ENCODE peak calls at places on chromosomes 2 and 18, in six cellular contexts. One of them, this sample, is unnamed. For H3K4me1, the result is how much of the 10 kb centered on the place peaks cover.

GRCh38 chr2:86703704-86704370 is 16.3 kb upstream of the RMND5A start:
- ATAC-seq in right lobe of liver: no peak
- ATAC-seq in HCT116: peak
- ATAC-seq in lower lobe of right lung: no peak
- ATAC-seq in lung: no peak
- ATAC-seq in heart left ventricle: peak
- ATAC-seq in this sample: no peak

GRCh38 chr2:36952748-36953197 is 13.6 kb downstream of the STRN start:
- ATAC-seq in right lobe of liver: no peak
- ATAC-seq in heart left ventricle: no peak
- ATAC-seq in HCT116: no peak
- ATAC-seq in lung: no peak
- ATAC-seq in lower lobe of right lung: peak
- ATAC-seq in this sample: no peak

GRCh38 chr2:81403508-81403907 is 1099.0 kb upstream of the LRRTM1 start:
- ATAC-seq in HCT116: no peak
- ATAC-seq in right lobe of liver: no peak
- ATAC-seq in lung: no peak
- ATAC-seq in lower lobe of right lung: no peak
- ATAC-seq in heart left ventricle: no peak
- ATAC-seq in this sample: no peak

GRCh38 chr18:45588284-45588683 is 27.0 kb upstream of the SLC14A2 start:
- ATAC-seq in right lobe of liver: no peak
- ATAC-seq in HCT116: no peak
- ATAC-seq in heart left ventricle: no peak
- ATAC-seq in lower lobe of right lung: no peak
- ATAC-seq in lung: no peak
- ATAC-seq in this sample: no peak

GRCh38 chr2:1864301-1864980 is 120.1 kb upstream of the PXDN start:
- ATAC-seq in lung: no peak
- ATAC-seq in right lobe of liver: no peak
- ATAC-seq in lower lobe of right lung: no peak
- ATAC-seq in heart left ventricle: no peak
- ATAC-seq in HCT116: no peak
- ATAC-seq in this sample: no peak

GRCh38 chr2:53498210-53498609 is 269.4 kb upstream of the CHAC2 start:
- ATAC-seq in heart left ventricle: peak
- ATAC-seq in lung: peak
- ATAC-seq in HCT116: no peak
- ATAC-seq in right lobe of liver: peak
- ATAC-seq in lower lobe of right lung: peak
- ATAC-seq in this sample: peak

GRCh38 chr2:63590621-63591408 is 2.1 kb downstream of the MDH1 start:
- ATAC-seq in heart left ventricle: peak
- ATAC-seq in right lobe of liver: peak
- ATAC-seq in lung: no peak
- ATAC-seq in HCT116: no peak
- ATAC-seq in lower lobe of right lung: no peak
- ATAC-seq in this sample: no peak

GRCh38 chr2:140589273-140589672 is 1541.5 kb downstream of the LRP1B start:
- ATAC-seq in HCT116: no peak
- ATAC-seq in lower lobe of right lung: no peak
- ATAC-seq in right lobe of liver: no peak
- ATAC-seq in heart left ventricle: no peak
- ATAC-seq in lung: no peak
- ATAC-seq in this sample: no peak

GRCh38 chr2:169026056-169026455 is 5.1 kb downstream of the ABCB11 start:
- ATAC-seq in HCT116: no peak
- ATAC-seq in heart left ventricle: no peak
- ATAC-seq in right lobe of liver: peak
- ATAC-seq in lung: no peak
- ATAC-seq in lower lobe of right lung: no peak
- ATAC-seq in this sample: no peak

GRCh38 chr2:119943058-119943457 is 69.8 kb upstream of the EPB41L5 start:
- ATAC-seq in HCT116: no peak
- ATAC-seq in right lobe of liver: peak
- ATAC-seq in lower lobe of right lung: no peak
- ATAC-seq in heart left ventricle: no peak
- ATAC-seq in lung: no peak
- ATAC-seq in this sample: no peak

GRCh38 chr2:8376603-8377423 is 305.0 kb upstream of the ID2 start:
- ATAC-seq in heart left ventricle: no peak
- ATAC-seq in lung: no peak
- ATAC-seq in lower lobe of right lung: no peak
- ATAC-seq in HCT116: no peak
- ATAC-seq in right lobe of liver: no peak
- ATAC-seq in this sample: no peak

GRCh38 chr2:123717616-123718279 is 307.3 kb upstream of the CNTNAP5 start:
- ATAC-seq in HCT116: no peak
- ATAC-seq in lower lobe of right lung: no peak
- ATAC-seq in heart left ventricle: no peak
- ATAC-seq in lung: no peak
- ATAC-seq in right lobe of liver: no peak
- ATAC-seq in this sample: no peak

GRCh38 chr2:179861027-179861776 is at the start of gene ZNF385B:
- ATAC-seq in lower lobe of right lung: peak
- ATAC-seq in HCT116: peak
- ATAC-seq in lung: peak
- ATAC-seq in heart left ventricle: no peak
- ATAC-seq in right lobe of liver: peak
- ATAC-seq in this sample: peak

GRCh38 chr2:228657807-228658402 is 476.4 kb upstream of the SPHKAP start:
- ATAC-seq in heart left ventricle: no peak
- ATAC-seq in HCT116: peak
- ATAC-seq in right lobe of liver: peak
- ATAC-seq in lung: no peak
- ATAC-seq in lower lobe of right lung: no peak
- ATAC-seq in this sample: no peak

GRCh38 chr2:127121341-127121740 is 14.4 kb upstream of the BIN1 start:
- ATAC-seq in heart left ventricle: no peak
- ATAC-seq in lung: no peak
- ATAC-seq in lower lobe of right lung: no peak
- ATAC-seq in right lobe of liver: no peak
- ATAC-seq in HCT116: no peak
- ATAC-seq in this sample: peak

GRCh38 chr2:207501797-207502196 is 28.0 kb upstream of the CREB1 start:
- ATAC-seq in lower lobe of right lung: no peak
- ATAC-seq in lung: no peak
- ATAC-seq in heart left ventricle: no peak
- ATAC-seq in right lobe of liver: peak
- ATAC-seq in HCT116: no peak
- ATAC-seq in this sample: no peak

GRCh38 chr2:161745866-161746614 is 121.8 kb downstream of the SLC4A10 start:
- ATAC-seq in heart left ventricle: no peak
- ATAC-seq in right lobe of liver: no peak
- ATAC-seq in lower lobe of right lung: peak
- ATAC-seq in lung: no peak
- ATAC-seq in HCT116: no peak
- ATAC-seq in this sample: no peak

GRCh38 chr2:46030330-46030729 is 266.9 kb upstream of the EPAS1 start:
- ATAC-seq in lower lobe of right lung: no peak
- ATAC-seq in heart left ventricle: no peak
- ATAC-seq in right lobe of liver: no peak
- ATAC-seq in lung: no peak
- ATAC-seq in HCT116: no peak
- ATAC-seq in this sample: no peak

GRCh38 chr18:9803698-9804516 is 81.9 kb upstream of the TXNDC2 start:
- ATAC-seq in HCT116: no peak
- ATAC-seq in lung: no peak
- ATAC-seq in lower lobe of right lung: peak
- ATAC-seq in right lobe of liver: peak
- ATAC-seq in heart left ventricle: peak
- ATAC-seq in this sample: peak

GRCh38 chr2:127068351-127068741 is 38.6 kb downstream of the BIN1 start:
- ATAC-seq in lower lobe of right lung: no peak
- ATAC-seq in heart left ventricle: no peak
- ATAC-seq in HCT116: no peak
- ATAC-seq in right lobe of liver: no peak
- ATAC-seq in lung: no peak
- ATAC-seq in this sample: no peak

GRCh38 chr2:36858551-36859365 is 107.6 kb downstream of the STRN start:
- ATAC-seq in right lobe of liver: peak
- ATAC-seq in heart left ventricle: no peak
- ATAC-seq in HCT116: no peak
- ATAC-seq in lower lobe of right lung: no peak
- ATAC-seq in lung: no peak
- ATAC-seq in this sample: no peak

GRCh38 chr18:72544092-72544886 is at the start of gene CBLN2:
- ATAC-seq in right lobe of liver: peak
- ATAC-seq in lower lobe of right lung: peak
- ATAC-seq in HCT116: no peak
- ATAC-seq in heart left ventricle: no peak
- ATAC-seq in lung: no peak
- ATAC-seq in this sample: no peak

GRCh38 chr18:72542993-72543361 is 1.2 kb downstream of the CBLN2 start:
- ATAC-seq in lung: no peak
- ATAC-seq in right lobe of liver: no peak
- ATAC-seq in heart left ventricle: no peak
- ATAC-seq in HCT116: no peak
- ATAC-seq in lower lobe of right lung: no peak
- ATAC-seq in this sample: no peak

GRCh38 chr18:72539861-72540260 is 4.3 kb downstream of the CBLN2 start:
- ATAC-seq in right lobe of liver: no peak
- ATAC-seq in lung: no peak
- ATAC-seq in lower lobe of right lung: no peak
- ATAC-seq in heart left ventricle: no peak
- ATAC-seq in HCT116: no peak
- ATAC-seq in this sample: no peak

GRCh38 chr18:72541871-72542690 is 2.1 kb downstream of the CBLN2 start:
- ATAC-seq in right lobe of liver: no peak
- ATAC-seq in lung: no peak
- ATAC-seq in heart left ventricle: no peak
- ATAC-seq in lower lobe of right lung: no peak
- ATAC-seq in HCT116: no peak
- ATAC-seq in this sample: no peak

GRCh38 chr18:72543362-72544055 is 633 bp downstream of the CBLN2 start:
- ATAC-seq in lower lobe of right lung: peak
- ATAC-seq in right lobe of liver: no peak
- ATAC-seq in heart left ventricle: no peak
- ATAC-seq in lung: peak
- ATAC-seq in HCT116: no peak
- ATAC-seq in this sample: no peak
- H3K4me3 ChIP-seq in lower lobe of right lung: peak
- H3K4me3 ChIP-seq in right lobe of liver: no peak
- H3K4me3 ChIP-seq in heart left ventricle: no peak
- H3K4me3 ChIP-seq in lung: no peak
- H3K4me3 ChIP-seq in HCT116: no peak
- H3K4me3 ChIP-seq in this sample: no peak

DNA sequence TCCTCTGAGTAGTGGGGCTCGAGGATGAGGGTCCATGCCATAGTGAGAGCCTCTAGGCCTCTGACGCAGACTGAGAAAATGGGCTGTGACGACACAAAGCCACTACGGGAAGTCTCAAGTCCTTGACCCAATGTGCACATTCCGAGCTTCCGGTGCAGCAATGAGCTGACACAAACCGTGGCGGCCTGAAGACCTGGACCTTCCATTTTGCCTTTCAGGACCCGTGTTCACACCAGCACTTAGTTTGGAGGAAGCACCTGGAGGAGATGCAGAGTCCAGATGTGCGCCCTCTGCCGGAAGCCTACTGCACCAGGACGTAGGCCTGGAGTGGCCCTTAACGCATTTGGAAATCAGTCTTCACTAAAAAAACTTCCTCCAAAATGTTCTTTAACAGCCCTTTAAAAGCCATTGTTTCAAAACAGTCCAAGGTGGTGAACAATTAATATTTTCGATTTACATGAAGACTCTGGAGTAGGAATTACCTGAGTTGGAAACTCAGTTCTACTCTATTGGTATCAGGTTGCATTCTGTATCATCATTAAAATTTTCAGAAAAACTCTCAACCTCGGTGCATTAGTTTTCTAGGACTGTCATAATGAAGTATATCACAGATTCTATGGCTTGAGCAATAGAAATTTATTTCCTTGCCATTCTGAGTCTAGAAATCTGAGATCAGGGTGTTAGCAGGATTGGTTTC is 33.9 kb downstream of the BMP10 start:
- ATAC-seq in right lobe of liver: peak
- ATAC-seq in lower lobe of right lung: peak
- ATAC-seq in HCT116: peak
- ATAC-seq in heart left ventricle: no peak
- ATAC-seq in lung: peak
- ATAC-seq in this sample: no peak
- TF ChIP-seq CTCF in right lobe of liver: peak
- TF ChIP-seq CTCF in lower lobe of right lung: peak
- TF ChIP-seq CTCF in HCT116: peak
- TF ChIP-seq CTCF in heart left ventricle: peak
- TF ChIP-seq CTCF in lung: peak
- TF ChIP-seq CTCF in this sample: peak

GRCh38 chr2:215698566-215698965 is 262.7 kb upstream of the FN1 start:
- ATAC-seq in HCT116: no peak
- ATAC-seq in lung: no peak
- ATAC-seq in right lobe of liver: no peak
- ATAC-seq in heart left ventricle: no peak
- ATAC-seq in lower lobe of right lung: peak
- ATAC-seq in this sample: no peak
- H3K4me1 ChIP-seq in HCT116: under half
- H3K4me1 ChIP-seq in lung: under half
- H3K4me1 ChIP-seq in right lobe of liver: under half
- H3K4me1 ChIP-seq in heart left ventricle: under half
- H3K4me1 ChIP-seq in lower lobe of right lung: under half
- H3K4me1 ChIP-seq in this sample: under half

GRCh38 chr2:149037851-149038250 is 648 bp upstream of the LYPD6B start:
- ATAC-seq in HCT116: peak
- ATAC-seq in lower lobe of right lung: peak
- ATAC-seq in heart left ventricle: no peak
- ATAC-seq in lung: no peak
- ATAC-seq in right lobe of liver: no peak
- ATAC-seq in this sample: no peak

GRCh38 chr2:149041482-149041881 is 3.0 kb downstream of the LYPD6B start:
- ATAC-seq in lower lobe of right lung: no peak
- ATAC-seq in lung: no peak
- ATAC-seq in heart left ventricle: no peak
- ATAC-seq in HCT116: no peak
- ATAC-seq in right lobe of liver: no peak
- ATAC-seq in this sample: no peak

GRCh38 chr2:149040451-149040850 is 2.0 kb downstream of the LYPD6B start:
- ATAC-seq in lower lobe of right lung: no peak
- ATAC-seq in right lobe of liver: no peak
- ATAC-seq in heart left ventricle: no peak
- ATAC-seq in lung: no peak
- ATAC-seq in HCT116: peak
- ATAC-seq in this sample: no peak

GRCh38 chr2:149038442-149039212 is at the start of gene LYPD6B:
- ATAC-seq in lung: peak
- ATAC-seq in heart left ventricle: no peak
- ATAC-seq in lower lobe of right lung: peak
- ATAC-seq in HCT116: peak
- ATAC-seq in right lobe of liver: peak
- ATAC-seq in this sample: no peak

DNA sequence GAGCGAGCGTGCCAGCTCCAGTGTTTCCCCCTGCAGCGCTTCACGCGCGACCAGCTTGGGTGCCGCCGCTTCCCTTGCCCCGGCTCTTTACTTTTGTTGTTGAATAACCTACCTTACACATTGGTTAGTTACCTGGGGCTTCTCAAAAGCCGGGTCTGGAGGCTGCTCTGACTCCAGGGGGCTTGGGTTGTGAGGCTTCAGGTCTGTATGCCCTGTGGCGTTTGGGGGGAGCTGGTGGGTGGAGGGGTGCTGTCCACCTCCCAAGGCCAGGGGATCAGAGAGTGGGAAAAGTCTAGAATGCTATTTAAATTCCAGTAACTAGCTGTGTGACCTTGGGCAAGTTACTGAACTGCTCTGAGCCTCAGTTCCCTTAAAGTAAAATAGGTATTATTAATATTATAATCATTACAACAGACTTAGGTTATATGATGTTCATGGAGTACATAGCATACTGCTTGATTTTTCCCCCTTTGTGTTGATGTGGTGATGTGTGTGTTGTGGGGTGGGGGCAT is 770 bp downstream of the LYPD6B start:
- ATAC-seq in lung: no peak
- ATAC-seq in HCT116: no peak
- ATAC-seq in lower lobe of right lung: no peak
- ATAC-seq in heart left ventricle: no peak
- ATAC-seq in right lobe of liver: no peak
- ATAC-seq in this sample: no peak
- H3K4me3 ChIP-seq in lung: no peak
- H3K4me3 ChIP-seq in HCT116: peak
- H3K4me3 ChIP-seq in lower lobe of right lung: peak
- H3K4me3 ChIP-seq in heart left ventricle: no peak
- H3K4me3 ChIP-seq in right lobe of liver: no peak
- H3K4me3 ChIP-seq in this sample: peak

This sample was measured in gastroesophageal sphincter.